ENCODE peak calls at places on chromosomes 16 and 17, in five cellular contexts. One of them, this sample, is unnamed.
A peak's percentile ranks its signal among the peaks of the same experiment; 100 is the strongest.

GRCh38 chr17:65931246-65932149 is 260.4 kb downstream of the CEP112 start:
- DNase-seq in RWPE2: no peak
- DNase-seq in GM13976: no peak
- DNase-seq in fibroblast of the aortic adventitia: peak; percentile 2
- DNase-seq in neural progenitor cell: no peak
- DNase-seq in this sample: no peak

GRCh38 chr17:77640916-77641605 is 317.4 kb upstream of the TNRC6C start:
- DNase-seq in RWPE2: no peak
- DNase-seq in GM13976: no peak
- DNase-seq in fibroblast of the aortic adventitia: no peak
- DNase-seq in neural progenitor cell: no peak
- DNase-seq in this sample: no peak

GRCh38 chr16:54432481-54433229 is 146.1 kb upstream of the IRX3 start:
- DNase-seq in RWPE2: no peak
- DNase-seq in GM13976: no peak
- DNase-seq in fibroblast of the aortic adventitia: no peak
- DNase-seq in neural progenitor cell: peak; percentile 64
- DNase-seq in this sample: no peak

GRCh38 chr17:77834170-77835115 is 124.1 kb upstream of the TNRC6C start:
- DNase-seq in RWPE2: peak; percentile 80
- DNase-seq in GM13976: peak; percentile 76
- DNase-seq in fibroblast of the aortic adventitia: peak; percentile 80
- DNase-seq in neural progenitor cell: peak; percentile 39
- DNase-seq in this sample: peak; percentile 42

GRCh38 chr17:78613423-78613822 is 36.2 kb upstream of the DNAH17 start:
- DNase-seq in RWPE2: no peak
- DNase-seq in GM13976: no peak
- DNase-seq in fibroblast of the aortic adventitia: no peak
- DNase-seq in neural progenitor cell: no peak
- DNase-seq in this sample: no peak

GRCh38 chr16:89392881-89393730 is 97.3 kb downstream of the ANKRD11 start:
- DNase-seq in RWPE2: no peak
- DNase-seq in GM13976: no peak
- DNase-seq in fibroblast of the aortic adventitia: no peak
- DNase-seq in neural progenitor cell: no peak
- DNase-seq in this sample: no peak

GRCh38 chr16:12868788-12869187 is 32.6 kb upstream of the SHISA9 start:
- DNase-seq in RWPE2: no peak
- DNase-seq in GM13976: no peak
- DNase-seq in fibroblast of the aortic adventitia: no peak
- DNase-seq in neural progenitor cell: no peak
- DNase-seq in this sample: no peak

GRCh38 chr16:1374418-1375297 is 22.9 kb downstream of the GNPTG start:
- DNase-seq in RWPE2: no peak
- DNase-seq in GM13976: no peak
- DNase-seq in fibroblast of the aortic adventitia: no peak
- DNase-seq in neural progenitor cell: no peak
- DNase-seq in this sample: no peak

GRCh38 chr17:1231456-1231855 is 38.8 kb upstream of the BHLHA9 start:
- DNase-seq in RWPE2: no peak
- DNase-seq in GM13976: no peak
- DNase-seq in fibroblast of the aortic adventitia: no peak
- DNase-seq in neural progenitor cell: no peak
- DNase-seq in this sample: no peak

GRCh38 chr17:65794572-65794971 is 233.1 kb upstream of the AXIN2 start:
- DNase-seq in RWPE2: no peak
- DNase-seq in GM13976: no peak
- DNase-seq in fibroblast of the aortic adventitia: peak; percentile 35
- DNase-seq in neural progenitor cell: peak; percentile 45
- DNase-seq in this sample: no peak

GRCh38 chr16:79169239-79169638 is 431.3 kb downstream of the MAF start:
- DNase-seq in RWPE2: no peak
- DNase-seq in GM13976: no peak
- DNase-seq in fibroblast of the aortic adventitia: no peak
- DNase-seq in neural progenitor cell: peak; percentile 77
- DNase-seq in this sample: no peak

GRCh38 chr16:80602894-80603293 is 62.1 kb downstream of the DYNLRB2 start:
- DNase-seq in RWPE2: no peak
- DNase-seq in GM13976: no peak
- DNase-seq in fibroblast of the aortic adventitia: no peak
- DNase-seq in neural progenitor cell: no peak
- DNase-seq in this sample: no peak

GRCh38 chr16:35752773-35753558 is 2293.6 kb downstream of the TP53TG3F start:
- DNase-seq in RWPE2: no peak
- DNase-seq in GM13976: peak; percentile 19
- DNase-seq in fibroblast of the aortic adventitia: no peak
- DNase-seq in neural progenitor cell: no peak
- DNase-seq in this sample: peak; percentile 13

GRCh38 chr17:15431201-15431600 is 36.2 kb downstream of the CDRT4 start:
- DNase-seq in RWPE2: no peak
- DNase-seq in GM13976: no peak
- DNase-seq in fibroblast of the aortic adventitia: peak; percentile 19
- DNase-seq in neural progenitor cell: no peak
- DNase-seq in this sample: no peak

GRCh38 chr16:87169509-87169985 is 147.6 kb downstream of the C16orf95 start:
- DNase-seq in RWPE2: no peak
- DNase-seq in GM13976: no peak
- DNase-seq in fibroblast of the aortic adventitia: no peak
- DNase-seq in neural progenitor cell: no peak
- DNase-seq in this sample: no peak

GRCh38 chr17:68679882-68680281 is 78.7 kb upstream of the FAM20A start:
- DNase-seq in RWPE2: no peak
- DNase-seq in GM13976: no peak
- DNase-seq in fibroblast of the aortic adventitia: no peak
- DNase-seq in neural progenitor cell: no peak
- DNase-seq in this sample: no peak

GRCh38 chr17:22303096-22303495 is 610.8 kb downstream of the KCNJ18 start:
- DNase-seq in RWPE2: no peak
- DNase-seq in GM13976: no peak
- DNase-seq in fibroblast of the aortic adventitia: no peak
- DNase-seq in neural progenitor cell: no peak
- DNase-seq in this sample: no peak

GRCh38 chr16:83206426-83206825 is 579.7 kb downstream of the CDH13 start:
- DNase-seq in RWPE2: no peak
- DNase-seq in GM13976: no peak
- DNase-seq in fibroblast of the aortic adventitia: no peak
- DNase-seq in neural progenitor cell: no peak
- DNase-seq in this sample: no peak

GRCh38 chr16:80994451-80994850 is 12.2 kb downstream of the CMC2 start:
- DNase-seq in RWPE2: no peak
- DNase-seq in GM13976: no peak
- DNase-seq in fibroblast of the aortic adventitia: peak; percentile 76
- DNase-seq in neural progenitor cell: no peak
- DNase-seq in this sample: no peak

GRCh38 chr17:37725021-37725585 is 19.8 kb downstream of the HNF1B start:
- DNase-seq in RWPE2: no peak
- DNase-seq in GM13976: no peak
- DNase-seq in fibroblast of the aortic adventitia: no peak
- DNase-seq in neural progenitor cell: peak; percentile 37
- DNase-seq in this sample: no peak

GRCh38 chr16:78515421-78515820 is 416.0 kb downstream of the WWOX start:
- DNase-seq in RWPE2: no peak
- DNase-seq in GM13976: no peak
- DNase-seq in fibroblast of the aortic adventitia: no peak
- DNase-seq in neural progenitor cell: no peak
- DNase-seq in this sample: no peak

GRCh38 chr17:8117980-8118768 is at the start of gene ALOXE3:
- DNase-seq in RWPE2: no peak
- DNase-seq in GM13976: peak; percentile 39
- DNase-seq in fibroblast of the aortic adventitia: peak; percentile 54
- DNase-seq in neural progenitor cell: peak; percentile 59
- DNase-seq in this sample: no peak

GRCh38 chr17:44402564-44403172 is 13.2 kb upstream of the ITGA2B start:
- DNase-seq in RWPE2: no peak
- DNase-seq in GM13976: no peak
- DNase-seq in fibroblast of the aortic adventitia: no peak
- DNase-seq in neural progenitor cell: no peak
- DNase-seq in this sample: no peak

GRCh38 chr17:44396946-44397345 is 7.5 kb upstream of the ITGA2B start:
- DNase-seq in RWPE2: no peak
- DNase-seq in GM13976: no peak
- DNase-seq in fibroblast of the aortic adventitia: no peak
- DNase-seq in neural progenitor cell: no peak
- DNase-seq in this sample: no peak

GRCh38 chr17:44397479-44398440 is 8.3 kb upstream of the ITGA2B start:
- DNase-seq in RWPE2: no peak
- DNase-seq in GM13976: no peak
- DNase-seq in fibroblast of the aortic adventitia: no peak
- DNase-seq in neural progenitor cell: no peak
- DNase-seq in this sample: no peak

GRCh38 chr17:44398692-44399691 is 9.5 kb upstream of the ITGA2B start:
- DNase-seq in RWPE2: no peak
- DNase-seq in GM13976: no peak
- DNase-seq in fibroblast of the aortic adventitia: no peak
- DNase-seq in neural progenitor cell: no peak
- DNase-seq in this sample: no peak

GRCh38 chr17:44400226-44400847 is 10.9 kb upstream of the ITGA2B start:
- DNase-seq in RWPE2: no peak
- DNase-seq in GM13976: no peak
- DNase-seq in fibroblast of the aortic adventitia: peak; percentile 54
- DNase-seq in neural progenitor cell: peak; percentile 18
- DNase-seq in this sample: no peak
- TF ChIP-seq CTCF in RWPE2: peak; percentile 74
- TF ChIP-seq CTCF in GM13976: peak; percentile 21
- TF ChIP-seq CTCF in fibroblast of the aortic adventitia: peak; percentile 55
- TF ChIP-seq CTCF in neural progenitor cell: peak; percentile 61
- TF ChIP-seq CTCF in this sample: no peak

GRCh38 chr17:32953883-32954282 is 25.9 kb downstream of the TMEM98 start:
- DNase-seq in RWPE2: no peak
- DNase-seq in GM13976: no peak
- DNase-seq in fibroblast of the aortic adventitia: no peak
- DNase-seq in neural progenitor cell: no peak
- DNase-seq in this sample: no peak
- TF ChIP-seq CTCF in RWPE2: no peak
- TF ChIP-seq CTCF in GM13976: no peak
- TF ChIP-seq CTCF in fibroblast of the aortic adventitia: no peak
- TF ChIP-seq CTCF in neural progenitor cell: no peak
- TF ChIP-seq CTCF in this sample: no peak

GRCh38 chr16:57299719-57300386 is 15.4 kb upstream of the PLLP start:
- DNase-seq in RWPE2: peak; percentile 93
- DNase-seq in GM13976: peak; percentile 77
- DNase-seq in fibroblast of the aortic adventitia: peak; percentile 98
- DNase-seq in neural progenitor cell: peak; percentile 94
- DNase-seq in this sample: peak; percentile 79
- TF ChIP-seq CTCF in RWPE2: no peak
- TF ChIP-seq CTCF in GM13976: no peak
- TF ChIP-seq CTCF in fibroblast of the aortic adventitia: peak; percentile 42
- TF ChIP-seq CTCF in neural progenitor cell: peak; percentile 26
- TF ChIP-seq CTCF in this sample: no peak

GRCh38 chr16:56931769-56932587 is at the start of gene HERPUD1:
- DNase-seq in RWPE2: peak; percentile 98
- DNase-seq in GM13976: peak; percentile 99
- DNase-seq in fibroblast of the aortic adventitia: peak; percentile 98
- DNase-seq in neural progenitor cell: peak; percentile 98
- DNase-seq in this sample: peak; percentile 82
- TF ChIP-seq CTCF in RWPE2: peak; percentile 14
- TF ChIP-seq CTCF in GM13976: no peak
- TF ChIP-seq CTCF in fibroblast of the aortic adventitia: peak; percentile 22
- TF ChIP-seq CTCF in neural progenitor cell: peak; percentile 10
- TF ChIP-seq CTCF in this sample: no peak